ENCODE peak calls at places on chromosomes 4 and X, in five cellular contexts. O is IMR-90, G is H9, N is H1, J is trophoblast cell. Q is an unnamed sample.

GRCh38 chr4:85955614-85956295 is 404.1 kb downstream of the MAPK10 start:
- DNase-seq in O (peak; percentile 18), G (no peak), J (peak; percentile 78), N (no peak), Q (no peak)

GRCh38 chr4:54103190-54103574 is 3.2 kb downstream of the GSX2 start:
- DNase-seq in G (no peak), N (no peak), J (no peak), O (no peak), Q (no peak)

GRCh38 chr4:143558823-143559756 is 45.6 kb downstream of the SMARCA5 start:
- DNase-seq in O (peak; percentile 20), J (peak; percentile 79), N (peak; percentile 68), G (peak; percentile 93), Q (no peak)

GRCh38 chr4:78068481-78068880 is 11.4 kb downstream of the FRAS1 start:
- DNase-seq in G (no peak), O (no peak), N (no peak), J (no peak), Q (no peak)

GRCh38 chr4:128349921-128350320 is 62.3 kb upstream of the PGRMC2 start:
- DNase-seq in G (peak; percentile 39), J (peak; percentile 44), N (no peak), O (peak; percentile 97), Q (no peak)

GRCh38 chr4:137934921-137935320 is 307.2 kb downstream of the SLC7A11 start:
- DNase-seq in G (no peak), J (no peak), O (no peak), N (no peak), Q (no peak)

GRCh38 chrX:11757729-11758399 is at the start of gene MSL3:
- DNase-seq in G (peak; percentile 60), J (peak; percentile 57), O (peak; percentile 61), N (peak; percentile 57), Q (peak; percentile 52)

GRCh38 chr4:137705171-137705783 is 173.0 kb upstream of the PCDH18 start:
- DNase-seq in O (peak; percentile 97), J (no peak), N (no peak), G (no peak), Q (no peak)

GRCh38 chr4:152943673-152944072 is 7.5 kb downstream of the FHDC1 start:
- DNase-seq in G (no peak), O (peak; percentile 44), J (peak; percentile 91), N (no peak), Q (no peak)

GRCh38 chrX:50067435-50068292 is 133.1 kb downstream of the AKAP4 start:
- DNase-seq in O (peak; percentile 47), G (peak; percentile 70), N (peak; percentile 51), J (peak; percentile 3), Q (peak; percentile 67)

GRCh38 chr4:36338973-36339372 is 57.6 kb downstream of the DTHD1 start:
- DNase-seq in J (no peak), O (no peak), G (no peak), N (no peak), Q (no peak)

GRCh38 chr4:1171306-1172227 is 816 bp downstream of the SPON2 start:
- DNase-seq in O (no peak), N (peak; percentile 75), G (peak; percentile 59), J (no peak), Q (no peak)
- H3K23ac ChIP-seq in O (no peak overlapping the region), N (no peak overlapping the region), G (no peak overlapping the region), J (no peak overlapping the region), Q (peak overlapping the region; percentile 80)

DNA sequence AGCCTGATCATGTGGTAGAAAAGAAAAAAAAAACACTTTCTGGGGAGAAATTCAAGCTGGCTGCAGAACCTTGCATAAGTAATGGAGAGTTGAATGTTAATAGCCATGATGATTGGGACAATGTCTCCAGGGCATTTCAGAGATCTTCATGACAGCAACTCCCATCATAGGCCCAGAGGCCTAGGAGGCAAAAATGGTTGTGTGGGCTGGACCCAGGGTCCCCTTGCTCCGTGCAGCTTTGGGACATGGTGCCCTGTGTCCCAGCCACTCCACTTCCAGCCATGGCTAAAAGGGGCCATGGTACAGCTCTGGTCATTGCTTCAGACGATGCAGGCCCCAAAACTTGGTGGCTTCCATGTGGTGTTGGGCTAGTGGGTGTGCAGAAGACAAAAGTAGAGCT is 1170.9 kb downstream of the C4orf33 start:
- DNase-seq in N (no peak), O (no peak), J (no peak), G (no peak), Q (no peak)
- H3K14ac ChIP-seq in N (no peak overlapping the region), O (no peak overlapping the region), J (no peak overlapping the region), G (no peak overlapping the region), Q (no peak overlapping the region)

GRCh38 chr4:186724861-186725419 is 1.3 kb upstream of the FAT1 start:
- DNase-seq in N (no peak), J (no peak), O (peak; percentile 40), G (no peak), Q (no peak)
- H3K23ac ChIP-seq in N (no peak overlapping the region), J (no peak overlapping the region), O (peak overlapping the region; percentile 89), G (no peak overlapping the region), Q (peak overlapping the region; percentile 17)

GRCh38 chr4:112975567-112976355 is 73.7 kb upstream of the ANK2 start:
- DNase-seq in G (no peak), O (no peak), J (peak; percentile 52), N (no peak), Q (no peak)

GRCh38 chr4:112982677-112983076 is 66.8 kb upstream of the ANK2 start:
- DNase-seq in J (no peak), O (no peak), G (no peak), N (no peak), Q (no peak)

GRCh38 chr4:112978691-112979472 is 70.6 kb upstream of the ANK2 start:
- DNase-seq in G (peak; percentile 30), J (peak; percentile 5), O (peak; percentile 6), N (no peak), Q (no peak)

GRCh38 chr4:112979881-112980421 is 69.5 kb upstream of the ANK2 start:
- DNase-seq in O (no peak), N (no peak), G (peak; percentile 73), J (no peak), Q (no peak)
- H3K14ac ChIP-seq in O (no peak overlapping the region), N (no peak overlapping the region), G (no peak overlapping the region), J (no peak overlapping the region), Q (peak overlapping the region; percentile 94)

GRCh38 chr4:124152130-124152529 is 560.4 kb downstream of the ANKRD50 start:
- DNase-seq in J (no peak), N (no peak), G (no peak), O (no peak), Q (no peak)

GRCh38 chr4:124146071-124146470 is 566.5 kb downstream of the ANKRD50 start:
- DNase-seq in O (no peak), G (no peak), N (no peak), J (no peak), Q (no peak)

GRCh38 chr4:124155239-124155638 is 557.3 kb downstream of the ANKRD50 start:
- DNase-seq in O (no peak), G (no peak), J (no peak), N (no peak), Q (no peak)

GRCh38 chr4:124151031-124151430 is 561.5 kb downstream of the ANKRD50 start:
- DNase-seq in G (no peak), J (no peak), O (no peak), N (no peak), Q (no peak)
- H3K23ac ChIP-seq in G (no peak overlapping the region), J (no peak overlapping the region), O (no peak overlapping the region), N (no peak overlapping the region), Q (no peak overlapping the region)

DNA sequence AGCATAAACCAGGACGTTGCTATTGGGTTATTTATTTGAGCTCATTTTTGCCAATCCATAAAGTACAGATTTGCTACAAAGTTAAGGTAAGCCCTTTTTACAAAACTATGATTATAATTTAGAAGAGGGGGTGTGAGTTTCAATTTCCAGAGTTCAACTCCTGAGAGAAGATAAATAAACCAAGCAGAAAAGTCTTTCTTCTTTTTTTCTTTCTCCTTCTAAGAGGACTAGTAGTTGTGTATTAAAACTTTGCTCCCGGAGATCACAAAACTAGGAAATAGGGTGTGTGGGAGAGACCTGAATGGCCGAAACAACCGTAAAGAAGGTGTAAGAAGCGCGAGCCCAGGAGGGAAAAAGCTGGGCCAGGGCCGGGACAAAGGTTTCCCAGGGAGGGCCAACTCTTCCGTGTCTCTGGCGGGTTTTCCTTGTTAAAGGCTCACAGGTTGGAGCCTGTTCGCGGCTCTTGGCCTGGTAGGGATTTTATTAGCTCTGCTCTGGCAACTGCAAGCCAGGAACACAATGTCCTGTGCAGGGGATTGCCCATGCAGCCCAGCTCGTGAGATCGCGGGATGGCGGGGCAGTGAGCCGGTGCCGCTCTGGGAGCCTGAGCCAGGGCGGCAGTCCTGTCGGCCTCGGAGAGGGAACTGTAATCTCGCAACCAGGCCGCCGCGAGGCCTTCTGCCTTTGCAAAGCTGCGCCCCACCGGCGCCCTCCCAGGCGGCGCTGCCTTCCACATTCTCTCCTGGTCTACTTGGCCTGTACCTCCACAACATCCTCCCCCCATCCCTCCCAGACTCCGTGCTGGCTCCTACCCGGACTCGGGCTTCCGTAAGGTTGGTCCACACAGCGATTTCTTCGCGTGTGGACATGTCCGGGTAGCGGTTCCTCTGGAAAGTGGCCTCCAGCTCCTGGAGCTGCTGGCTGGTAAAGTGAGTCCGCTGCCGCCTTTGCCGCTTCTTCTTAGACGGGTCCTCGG is 2.2 kb downstream of the PITX2 start:
- DNase-seq in G (peak; percentile 89), J (no peak), O (no peak), N (peak; percentile 85), Q (peak; percentile 67)
- H3K14ac ChIP-seq in G (no peak overlapping the region), J (no peak overlapping the region), O (no peak overlapping the region), N (no peak overlapping the region), Q (no peak overlapping the region)

GRCh38 chr4:3703343-3703676 is 62.9 kb upstream of the ADRA2C start:
- DNase-seq in O (no peak), G (no peak), N (no peak), J (no peak), Q (no peak)

GRCh38 chr4:3705236-3705987 is 60.8 kb upstream of the ADRA2C start:
- DNase-seq in G (no peak), N (no peak), O (no peak), J (no peak), Q (no peak)

GRCh38 chr4:3702551-3703221 is 63.5 kb upstream of the ADRA2C start:
- DNase-seq in G (no peak), J (no peak), N (no peak), O (no peak), Q (no peak)

GRCh38 chr4:3704669-3705068 is 61.5 kb upstream of the ADRA2C start:
- DNase-seq in O (no peak), J (no peak), G (no peak), N (no peak), Q (no peak)

DNA sequence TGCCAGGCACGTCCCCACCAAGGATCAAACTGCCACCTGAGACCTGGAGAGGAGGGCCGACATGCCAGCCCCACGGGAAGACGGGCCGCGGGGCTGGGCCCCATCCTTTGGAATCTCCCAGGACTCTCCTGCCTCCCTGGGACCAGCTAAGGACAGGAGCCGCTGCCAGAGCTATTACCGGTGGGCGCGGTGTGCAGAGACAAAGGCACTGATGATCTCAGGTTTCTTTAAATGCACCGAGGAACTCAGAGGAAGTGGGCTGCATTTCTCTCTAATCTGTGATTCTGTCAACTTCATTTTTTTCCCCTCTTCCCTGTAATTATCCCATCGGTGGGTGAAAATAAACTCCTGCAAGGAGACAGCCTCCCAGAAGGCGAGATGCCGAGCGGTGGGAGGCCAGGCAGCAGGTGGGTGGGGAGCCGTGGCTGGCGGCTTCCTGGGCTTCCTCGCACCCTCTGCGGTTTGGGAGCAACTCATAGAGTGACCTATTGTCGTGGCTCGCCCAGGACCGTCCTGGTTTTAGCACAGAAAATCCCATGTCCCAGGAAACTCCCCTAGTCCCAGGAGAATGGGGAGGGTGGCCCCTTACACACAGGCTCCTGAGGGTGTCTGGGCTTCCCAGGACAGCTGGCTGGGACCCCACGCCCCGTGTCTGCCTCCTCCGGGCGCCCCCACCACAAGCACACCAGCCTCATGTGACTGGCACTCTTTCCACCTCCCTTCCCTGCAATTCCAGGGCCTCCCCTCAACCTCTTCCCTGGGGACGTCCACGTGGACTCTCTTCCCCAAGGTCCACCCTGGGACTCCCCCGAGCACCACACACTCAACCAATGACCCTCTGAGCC is 62.3 kb upstream of the ADRA2C start:
- DNase-seq in J (no peak), O (no peak), G (no peak), N (no peak), Q (no peak)
- H3K23ac ChIP-seq in J (no peak overlapping the region), O (no peak overlapping the region), G (no peak overlapping the region), N (no peak overlapping the region), Q (no peak overlapping the region)